ENCODE peak calls at places on chromosomes 13 and 19, in four cellular contexts. One of them, this sample, is unnamed.
A peak's percentile ranks its signal among the peaks of the same experiment; 100 is the strongest.

GRCh38 chr13:30577381-30577780 is 40.3 kb upstream of the USPL1 start:
- DNase-seq in CD8-positive, alpha-beta T cell: no peak
- DNase-seq in uterus: no peak
- DNase-seq in caudate nucleus: no peak
- DNase-seq in this sample: no peak

GRCh38 chr19:28793391-28794168 is 419.4 kb downstream of the UQCRFS1 start:
- DNase-seq in CD8-positive, alpha-beta T cell: no peak
- DNase-seq in caudate nucleus: no peak
- DNase-seq in uterus: no peak
- DNase-seq in this sample: no peak

GRCh38 chr19:41774515-41774980 is 19.2 kb downstream of the CEACAM6 start:
- DNase-seq in caudate nucleus: no peak
- DNase-seq in uterus: no peak
- DNase-seq in CD8-positive, alpha-beta T cell: no peak
- DNase-seq in this sample: no peak

GRCh38 chr19:6209233-6209632 is 70.5 kb downstream of the MLLT1 start:
- DNase-seq in uterus: no peak
- DNase-seq in caudate nucleus: no peak
- DNase-seq in CD8-positive, alpha-beta T cell: no peak
- DNase-seq in this sample: no peak

GRCh38 chr13:95569966-95570365 is 17.4 kb downstream of the CLDN10 start:
- DNase-seq in CD8-positive, alpha-beta T cell: no peak
- DNase-seq in caudate nucleus: no peak
- DNase-seq in uterus: no peak
- DNase-seq in this sample: no peak

GRCh38 chr19:38736413-38737280 is 7.6 kb downstream of the CAPN12 start:
- DNase-seq in uterus: peak; percentile 46
- DNase-seq in CD8-positive, alpha-beta T cell: peak; percentile 27
- DNase-seq in caudate nucleus: no peak
- DNase-seq in this sample: no peak

GRCh38 chr13:49749852-49750251 is 42.6 kb downstream of the KPNA3 start:
- DNase-seq in CD8-positive, alpha-beta T cell: no peak
- DNase-seq in uterus: no peak
- DNase-seq in caudate nucleus: no peak
- DNase-seq in this sample: no peak

GRCh38 chr13:20514866-20515265 is 10.8 kb downstream of the CRYL1 start:
- DNase-seq in uterus: no peak
- DNase-seq in caudate nucleus: no peak
- DNase-seq in CD8-positive, alpha-beta T cell: no peak
- DNase-seq in this sample: no peak

GRCh38 chr19:18140473-18140872 is 12.5 kb upstream of the PIK3R2 start:
- DNase-seq in caudate nucleus: no peak
- DNase-seq in CD8-positive, alpha-beta T cell: no peak
- DNase-seq in uterus: no peak
- DNase-seq in this sample: no peak

GRCh38 chr19:40687525-40688016 is 2.9 kb downstream of the NUMBL start:
- DNase-seq in caudate nucleus: no peak
- DNase-seq in CD8-positive, alpha-beta T cell: no peak
- DNase-seq in uterus: peak; percentile 87
- DNase-seq in this sample: no peak

GRCh38 chr13:110593430-110594130 is 21.8 kb upstream of the NAXD start:
- DNase-seq in CD8-positive, alpha-beta T cell: no peak
- DNase-seq in uterus: no peak
- DNase-seq in caudate nucleus: no peak
- DNase-seq in this sample: no peak

GRCh38 chr19:36196249-36196648 is 18.2 kb downstream of the ZNF565 start:
- DNase-seq in CD8-positive, alpha-beta T cell: no peak
- DNase-seq in caudate nucleus: no peak
- DNase-seq in uterus: no peak
- DNase-seq in this sample: no peak

GRCh38 chr19:29850482-29850881 is 38.7 kb downstream of the CCNE1 start:
- DNase-seq in uterus: no peak
- DNase-seq in caudate nucleus: no peak
- DNase-seq in CD8-positive, alpha-beta T cell: no peak
- DNase-seq in this sample: no peak

GRCh38 chr19:34096020-34096915 is 76.0 kb upstream of the LSM14A start:
- DNase-seq in uterus: no peak
- DNase-seq in caudate nucleus: no peak
- DNase-seq in CD8-positive, alpha-beta T cell: no peak
- DNase-seq in this sample: no peak

GRCh38 chr13:113981201-113981605 is 7.3 kb upstream of the C13orf46 start:
- DNase-seq in CD8-positive, alpha-beta T cell: no peak
- DNase-seq in uterus: peak; percentile 15
- DNase-seq in caudate nucleus: no peak
- DNase-seq in this sample: no peak

GRCh38 chr13:97257800-97258799 is 36.0 kb downstream of the MBNL2 start:
- DNase-seq in caudate nucleus: no peak
- DNase-seq in CD8-positive, alpha-beta T cell: no peak
- DNase-seq in uterus: peak; percentile 75
- DNase-seq in this sample: no peak

GRCh38 chr19:38375098-38375493 is 725 bp downstream of the PSMD8 start:
- DNase-seq in caudate nucleus: no peak
- DNase-seq in CD8-positive, alpha-beta T cell: no peak
- DNase-seq in uterus: no peak
- DNase-seq in this sample: no peak

GRCh38 chr19:33906578-33907335 is 110.1 kb downstream of the KCTD15 start:
- DNase-seq in uterus: no peak
- DNase-seq in CD8-positive, alpha-beta T cell: no peak
- DNase-seq in caudate nucleus: no peak
- DNase-seq in this sample: no peak

GRCh38 chr13:106038752-106039151 is 496.7 kb downstream of the EFNB2 start:
- DNase-seq in CD8-positive, alpha-beta T cell: no peak
- DNase-seq in uterus: no peak
- DNase-seq in caudate nucleus: no peak
- DNase-seq in this sample: no peak

GRCh38 chr13:108968566-108968965 is 339.2 kb downstream of the MYO16 start:
- DNase-seq in caudate nucleus: no peak
- DNase-seq in uterus: no peak
- DNase-seq in CD8-positive, alpha-beta T cell: no peak
- DNase-seq in this sample: no peak

GRCh38 chr13:77056886-77057285 is 29.9 kb upstream of the FBXL3 start:
- DNase-seq in uterus: no peak
- DNase-seq in caudate nucleus: no peak
- DNase-seq in CD8-positive, alpha-beta T cell: no peak
- DNase-seq in this sample: no peak

GRCh38 chr13:27352698-27353097 is 71.7 kb upstream of the GTF3A start:
- DNase-seq in caudate nucleus: no peak
- DNase-seq in CD8-positive, alpha-beta T cell: no peak
- DNase-seq in uterus: no peak
- DNase-seq in this sample: no peak

GRCh38 chr19:33683881-33684549 is 62.3 kb downstream of the CHST8 start:
- DNase-seq in uterus: no peak
- DNase-seq in caudate nucleus: no peak
- DNase-seq in CD8-positive, alpha-beta T cell: no peak
- DNase-seq in this sample: no peak

GRCh38 chr19:53945441-53945840 is 17.3 kb upstream of the CACNG8 start:
- DNase-seq in CD8-positive, alpha-beta T cell: no peak
- DNase-seq in uterus: no peak
- DNase-seq in caudate nucleus: no peak
- DNase-seq in this sample: no peak

GRCh38 chr13:108193806-108194205 is 21.5 kb downstream of the LIG4 start:
- DNase-seq in uterus: no peak
- DNase-seq in caudate nucleus: no peak
- DNase-seq in CD8-positive, alpha-beta T cell: no peak
- DNase-seq in this sample: no peak

GRCh38 chr13:106089251-106089940 is 446.1 kb downstream of the EFNB2 start:
- DNase-seq in uterus: no peak
- DNase-seq in CD8-positive, alpha-beta T cell: no peak
- DNase-seq in caudate nucleus: no peak
- DNase-seq in this sample: no peak

GRCh38 chr19:36772341-36773222 is at the start of gene ZNF850:
- DNase-seq in uterus: peak; percentile 92
- DNase-seq in caudate nucleus: peak; percentile 93
- DNase-seq in CD8-positive, alpha-beta T cell: peak; percentile 86
- DNase-seq in this sample: peak; percentile 75

GRCh38 chr19:17703823-17704463 is 15.3 kb upstream of the MAP1S start:
- DNase-seq in CD8-positive, alpha-beta T cell: peak; percentile 52
- DNase-seq in uterus: no peak
- DNase-seq in caudate nucleus: peak; percentile 43
- DNase-seq in this sample: no peak

GRCh38 chr19:6587998-6588507 is 2.9 kb downstream of the CD70 start:
- DNase-seq in CD8-positive, alpha-beta T cell: no peak
- DNase-seq in uterus: no peak
- DNase-seq in caudate nucleus: no peak
- DNase-seq in this sample: no peak

DNA sequence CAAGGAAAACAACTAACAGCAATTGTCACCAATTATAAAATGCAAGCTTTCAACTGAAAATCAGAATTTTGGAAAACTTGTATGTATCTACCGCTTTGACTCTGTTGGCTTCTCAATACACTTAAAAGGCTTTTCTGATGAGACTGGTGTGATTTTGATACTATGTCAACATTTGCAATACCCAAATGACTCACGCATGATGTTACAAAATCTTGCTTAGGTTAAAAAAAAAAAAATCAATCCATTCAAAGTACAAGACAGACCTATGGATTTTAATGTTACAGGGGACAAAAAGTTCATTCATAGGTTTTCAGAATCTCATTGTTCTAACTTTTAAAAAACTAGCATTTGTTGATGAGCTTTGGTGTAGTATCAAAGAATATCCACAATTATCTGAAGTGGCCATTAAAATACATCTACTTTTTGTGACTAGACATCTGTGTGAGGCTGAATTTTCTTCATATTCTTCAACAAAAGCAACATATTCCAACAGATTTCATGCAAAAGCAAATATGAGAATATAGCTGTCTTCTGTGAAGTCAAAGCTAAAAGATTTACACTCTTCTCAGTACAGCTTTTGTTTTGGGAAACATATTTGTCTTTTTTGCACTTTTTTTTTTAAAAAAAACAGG is 10.7 kb downstream of the ELF1 start:
- DNase-seq in uterus: no peak
- DNase-seq in CD8-positive, alpha-beta T cell: no peak
- DNase-seq in caudate nucleus: no peak
- DNase-seq in this sample: no peak
- H3K27ac ChIP-seq in uterus: no peak overlapping the region
- H3K27ac ChIP-seq in CD8-positive, alpha-beta T cell: no peak overlapping the region
- H3K27ac ChIP-seq in caudate nucleus: no peak overlapping the region
- H3K27ac ChIP-seq in this sample: peak overlapping the region; percentile 66

GRCh38 chr19:15268192-15268927 is 36.1 kb upstream of the EPHX3 start:
- DNase-seq in uterus: no peak
- DNase-seq in CD8-positive, alpha-beta T cell: no peak
- DNase-seq in caudate nucleus: no peak
- DNase-seq in this sample: no peak
- H3K27ac ChIP-seq in uterus: no peak overlapping the region
- H3K27ac ChIP-seq in CD8-positive, alpha-beta T cell: no peak overlapping the region
- H3K27ac ChIP-seq in caudate nucleus: no peak overlapping the region
- H3K27ac ChIP-seq in this sample: no peak overlapping the region

DNA sequence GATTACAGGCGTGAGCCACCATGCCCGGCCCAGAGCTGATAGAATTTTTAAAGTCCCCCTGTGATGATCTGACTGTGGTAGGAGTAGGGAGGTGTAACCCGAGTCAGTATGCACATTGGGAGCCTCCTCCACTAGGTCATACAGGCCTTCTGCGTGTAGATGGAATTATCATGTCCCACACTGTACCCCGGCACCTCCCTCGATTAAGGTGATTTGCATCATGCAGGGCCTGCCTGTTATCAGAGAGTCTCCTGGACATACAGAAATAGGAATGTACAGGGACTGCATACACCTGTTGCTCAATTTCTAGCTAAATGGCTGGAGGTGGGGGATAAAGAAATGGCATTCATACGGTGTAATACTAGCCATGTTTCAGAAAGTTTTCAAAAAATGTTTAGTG is 922 bp upstream of the ERVK3-1 start:
- DNase-seq in CD8-positive, alpha-beta T cell: no peak
- DNase-seq in caudate nucleus: no peak
- DNase-seq in uterus: no peak
- DNase-seq in this sample: no peak
- H3K27ac ChIP-seq in CD8-positive, alpha-beta T cell: peak overlapping the region; percentile 93
- H3K27ac ChIP-seq in caudate nucleus: peak overlapping the region; percentile 32
- H3K27ac ChIP-seq in uterus: peak overlapping the region; percentile 88
- H3K27ac ChIP-seq in this sample: no peak overlapping the region

GRCh38 chr13:99218126-99218525 is 17.5 kb downstream of the UBAC2 start:
- DNase-seq in CD8-positive, alpha-beta T cell: no peak
- DNase-seq in uterus: no peak
- DNase-seq in caudate nucleus: no peak
- DNase-seq in this sample: no peak

GRCh38 chr13:99221567-99222239 is 21.0 kb downstream of the UBAC2 start:
- DNase-seq in CD8-positive, alpha-beta T cell: no peak
- DNase-seq in caudate nucleus: no peak
- DNase-seq in uterus: no peak
- DNase-seq in this sample: no peak

GRCh38 chr13:99218545-99218944 is 17.9 kb downstream of the UBAC2 start:
- DNase-seq in uterus: no peak
- DNase-seq in caudate nucleus: no peak
- DNase-seq in CD8-positive, alpha-beta T cell: no peak
- DNase-seq in this sample: no peak

GRCh38 chr13:99218969-99219368 is 18.3 kb downstream of the UBAC2 start:
- DNase-seq in CD8-positive, alpha-beta T cell: peak; percentile 36
- DNase-seq in uterus: no peak
- DNase-seq in caudate nucleus: no peak
- DNase-seq in this sample: no peak

DNA sequence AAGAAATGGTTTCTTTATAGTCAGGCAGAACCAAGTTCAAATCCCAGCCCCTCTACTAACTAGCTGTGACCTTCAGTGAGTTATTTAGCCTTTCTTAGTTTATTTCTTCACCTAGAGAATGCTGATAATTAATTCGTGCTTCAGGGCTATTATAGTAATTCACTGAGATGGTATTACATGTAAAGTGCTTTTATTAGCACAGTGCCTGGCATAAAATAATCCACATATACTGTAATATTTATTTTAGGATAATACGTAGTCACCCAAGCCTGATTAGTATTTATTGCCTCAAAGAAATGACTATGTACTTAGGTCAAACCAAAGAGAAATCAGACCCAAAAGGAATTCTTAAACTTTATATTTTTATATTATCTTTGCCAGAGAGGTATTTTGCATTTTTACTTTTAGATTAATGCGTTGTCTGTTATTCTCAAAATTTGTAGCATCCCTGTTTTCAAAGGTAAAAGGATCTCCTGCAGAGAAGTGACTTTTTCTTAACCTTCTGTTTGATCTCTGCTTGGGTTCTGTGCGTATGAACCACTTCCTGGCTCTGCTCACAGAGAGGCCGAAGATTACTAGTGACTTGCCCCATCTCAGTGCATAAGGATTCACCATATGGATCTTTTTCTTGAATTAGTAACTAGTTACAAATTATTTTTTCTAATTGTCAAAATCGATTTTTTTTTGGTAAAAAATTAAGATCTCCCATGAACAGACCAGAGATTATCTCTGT is 19.7 kb downstream of the UBAC2 start:
- DNase-seq in CD8-positive, alpha-beta T cell: no peak
- DNase-seq in uterus: no peak
- DNase-seq in caudate nucleus: no peak
- DNase-seq in this sample: no peak
- H3K27ac ChIP-seq in CD8-positive, alpha-beta T cell: peak overlapping the region; percentile 56
- H3K27ac ChIP-seq in uterus: no peak overlapping the region
- H3K27ac ChIP-seq in caudate nucleus: no peak overlapping the region
- H3K27ac ChIP-seq in this sample: no peak overlapping the region

GRCh38 chr19:51142119-51142518 is at the start of gene SIGLEC7:
- DNase-seq in caudate nucleus: no peak
- DNase-seq in uterus: no peak
- DNase-seq in CD8-positive, alpha-beta T cell: no peak
- DNase-seq in this sample: no peak
- H3K27ac ChIP-seq in caudate nucleus: peak within 1 kb of the TSS; percentile 21
- H3K27ac ChIP-seq in uterus: no peak within 1 kb of the TSS
- H3K27ac ChIP-seq in CD8-positive, alpha-beta T cell: no peak within 1 kb of the TSS
- H3K27ac ChIP-seq in this sample: peak within 1 kb of the TSS; percentile 67

GRCh38 chr13:73224708-73225107 is 165.9 kb downstream of the KLF5 start:
- DNase-seq in caudate nucleus: no peak
- DNase-seq in uterus: no peak
- DNase-seq in CD8-positive, alpha-beta T cell: no peak
- DNase-seq in this sample: no peak
- H3K27ac ChIP-seq in caudate nucleus: no peak overlapping the region
- H3K27ac ChIP-seq in uterus: no peak overlapping the region
- H3K27ac ChIP-seq in CD8-positive, alpha-beta T cell: no peak overlapping the region
- H3K27ac ChIP-seq in this sample: no peak overlapping the region